ENCODE peak calls at places on chromosomes 13 and 19, in four cellular contexts. One of them, this sample, is unnamed.

GRCh38 chr13:52034616-52035226 is 10.2 kb downstream of the UTP14C start:
- DNase-seq in K562: no peak
- DNase-seq in esophagus muscularis mucosa: no peak
- DNase-seq in A549: no peak
- DNase-seq in this sample: no peak

GRCh38 chr13:96052655-96053002 is 572 bp downstream of the UGGT2 start:
- DNase-seq in K562: peak
- DNase-seq in esophagus muscularis mucosa: no peak
- DNase-seq in A549: peak
- DNase-seq in this sample: no peak

GRCh38 chr19:52398091-52398461 is 427 bp downstream of the ZNF528 start:
- DNase-seq in K562: peak
- DNase-seq in esophagus muscularis mucosa: no peak
- DNase-seq in A549: no peak
- DNase-seq in this sample: no peak

GRCh38 chr13:110127986-110128511 is 178.9 kb downstream of the COL4A1 start:
- DNase-seq in K562: no peak
- DNase-seq in esophagus muscularis mucosa: peak
- DNase-seq in A549: no peak
- DNase-seq in this sample: no peak

GRCh38 chr13:87122551-87122950 is 548.6 kb upstream of the SLITRK5 start:
- DNase-seq in K562: no peak
- DNase-seq in esophagus muscularis mucosa: no peak
- DNase-seq in A549: no peak
- DNase-seq in this sample: no peak

GRCh38 chr13:110323172-110323851 is 16.2 kb downstream of the COL4A2 start:
- DNase-seq in K562: no peak
- DNase-seq in esophagus muscularis mucosa: no peak
- DNase-seq in A549: no peak
- DNase-seq in this sample: no peak

GRCh38 chr13:80339578-80339840 is 1.4 kb downstream of the SPRY2 start:
- DNase-seq in K562: no peak
- DNase-seq in esophagus muscularis mucosa: no peak
- DNase-seq in A549: no peak
- DNase-seq in this sample: no peak

GRCh38 chr19:1658446-1659433 is 6.3 kb upstream of the TCF3 start:
- DNase-seq in K562: no peak
- DNase-seq in esophagus muscularis mucosa: no peak
- DNase-seq in A549: no peak
- DNase-seq in this sample: no peak

GRCh38 chr19:36196249-36196648 is 18.2 kb downstream of the ZNF565 start:
- DNase-seq in K562: no peak
- DNase-seq in esophagus muscularis mucosa: no peak
- DNase-seq in A549: no peak
- DNase-seq in this sample: no peak

GRCh38 chr19:3224346-3225325 is at the start of gene CELF5:
- DNase-seq in K562: peak
- DNase-seq in esophagus muscularis mucosa: no peak
- DNase-seq in A549: peak
- DNase-seq in this sample: no peak

DNA sequence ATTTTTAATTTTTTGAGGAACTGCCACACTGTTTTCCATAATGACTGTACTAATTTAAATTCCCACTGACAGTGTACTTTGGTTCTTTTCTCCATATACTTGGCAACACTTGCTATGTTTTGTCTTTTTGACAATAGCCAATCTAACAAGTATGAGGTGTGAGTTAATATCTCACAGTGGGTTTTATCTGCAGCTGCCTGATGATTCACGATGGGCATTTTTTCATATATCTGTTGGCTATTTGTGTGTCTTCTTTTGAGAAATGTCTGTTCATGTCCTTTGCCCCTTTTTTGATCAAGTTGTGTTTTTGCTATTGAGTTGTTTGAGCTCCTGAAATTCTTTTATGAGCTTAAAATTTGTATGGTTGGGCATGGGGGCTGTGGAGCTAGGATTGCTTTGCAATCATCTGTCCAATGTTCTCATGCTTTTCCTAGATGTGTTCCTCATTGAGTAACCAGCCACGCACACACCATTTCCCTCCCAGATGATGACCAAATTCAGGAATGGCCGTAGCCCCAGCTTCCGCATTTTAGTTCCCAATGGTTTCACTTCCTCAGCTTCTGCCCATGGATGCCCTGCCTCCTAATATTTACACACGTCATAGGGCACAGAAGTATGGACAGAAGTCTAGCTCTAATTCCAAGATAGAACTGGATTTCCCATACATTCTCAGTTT is 379.9 kb upstream of the SGCG start:
- DNase-seq in K562: no peak
- DNase-seq in esophagus muscularis mucosa: no peak
- DNase-seq in A549: no peak
- DNase-seq in this sample: peak
- H3K27ac ChIP-seq in K562: no peak
- H3K27ac ChIP-seq in esophagus muscularis mucosa: no peak
- H3K27ac ChIP-seq in A549: no peak
- H3K27ac ChIP-seq in this sample: no peak

DNA sequence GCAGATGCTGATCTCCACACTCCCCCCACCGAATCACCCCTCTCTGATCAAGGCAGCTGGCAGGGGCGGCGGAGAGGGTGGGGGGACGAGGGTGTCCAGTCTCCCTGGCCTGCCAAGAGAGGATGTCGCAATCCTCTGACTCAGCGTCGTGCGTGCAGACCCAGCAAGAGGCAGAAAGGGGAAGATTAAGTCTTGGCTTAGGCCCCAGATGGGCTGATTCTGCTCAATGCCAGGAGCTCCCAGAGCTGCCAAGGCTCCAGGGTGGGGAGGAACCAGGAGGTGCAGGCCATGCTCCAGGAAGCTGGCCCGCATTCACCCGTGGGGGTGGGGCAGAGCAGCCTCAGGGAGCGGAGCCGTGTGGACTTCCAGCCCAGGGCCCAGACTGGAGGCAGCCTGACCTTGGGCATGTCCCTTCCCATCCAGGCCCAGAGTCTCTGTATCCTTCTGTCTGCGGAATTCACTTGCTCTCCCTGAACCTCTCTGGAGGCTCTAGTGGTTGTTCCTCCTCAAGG is 6.6 kb upstream of the BCL3 start:
- DNase-seq in K562: peak
- DNase-seq in esophagus muscularis mucosa: peak
- DNase-seq in A549: peak
- DNase-seq in this sample: peak
- TF ChIP-seq EP300 in K562: peak
- TF ChIP-seq EP300 in esophagus muscularis mucosa: peak
- TF ChIP-seq EP300 in A549: peak
- TF ChIP-seq EP300 in this sample: peak

GRCh38 chr13:90445179-90445578 is 902.3 kb upstream of the MIR17HG start:
- DNase-seq in K562: no peak
- DNase-seq in esophagus muscularis mucosa: no peak
- DNase-seq in A549: peak
- DNase-seq in this sample: no peak

GRCh38 chr13:90444232-90444631 is 903.3 kb upstream of the MIR17HG start:
- DNase-seq in K562: no peak
- DNase-seq in esophagus muscularis mucosa: no peak
- DNase-seq in A549: no peak
- DNase-seq in this sample: no peak

GRCh38 chr13:90448466-90449037 is 898.9 kb upstream of the MIR17HG start:
- DNase-seq in K562: no peak
- DNase-seq in esophagus muscularis mucosa: no peak
- DNase-seq in A549: no peak
- DNase-seq in this sample: no peak

GRCh38 chr13:90447735-90448103 is 899.8 kb upstream of the MIR17HG start:
- DNase-seq in K562: no peak
- DNase-seq in esophagus muscularis mucosa: no peak
- DNase-seq in A549: no peak
- DNase-seq in this sample: no peak

DNA sequence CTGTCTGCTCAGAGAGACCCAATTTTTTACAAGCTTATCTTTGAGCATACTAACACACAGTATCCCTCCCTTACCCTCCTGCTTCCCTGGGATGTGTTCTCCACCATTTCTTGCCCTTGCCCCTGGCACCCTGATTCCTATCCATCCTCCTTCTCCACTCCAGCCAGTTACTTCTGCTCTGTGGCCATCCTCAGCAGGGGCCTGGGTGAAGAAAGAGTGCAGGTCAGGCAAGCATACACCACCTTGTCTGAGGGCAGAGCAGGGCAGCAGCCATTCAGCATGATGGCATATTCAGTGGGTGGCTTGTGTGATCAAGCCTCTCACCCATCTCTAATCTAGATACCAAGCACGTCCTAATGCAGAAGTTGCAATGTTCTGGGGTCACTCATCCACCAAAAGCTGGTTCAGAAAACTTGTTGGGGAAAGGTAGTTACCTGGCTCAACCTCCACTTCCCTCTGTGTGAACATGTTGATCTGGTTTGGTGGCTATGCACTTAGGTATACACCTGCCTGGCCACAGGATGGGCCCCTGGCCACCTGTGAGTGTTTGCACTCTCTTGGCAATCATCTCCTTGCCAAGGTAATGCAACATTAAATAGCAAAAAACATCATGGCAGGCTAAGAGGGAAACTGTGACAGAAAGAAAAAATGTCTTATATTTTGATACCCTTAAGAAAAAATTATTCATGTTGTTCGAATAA is 900.3 kb upstream of the MIR17HG start:
- DNase-seq in K562: no peak
- DNase-seq in esophagus muscularis mucosa: no peak
- DNase-seq in A549: no peak
- DNase-seq in this sample: no peak
- H3K27ac ChIP-seq in K562: no peak
- H3K27ac ChIP-seq in esophagus muscularis mucosa: no peak
- H3K27ac ChIP-seq in A549: peak
- H3K27ac ChIP-seq in this sample: no peak

GRCh38 chr19:4519521-4520277 is 1.4 kb upstream of the PLIN4 start:
- DNase-seq in K562: no peak
- DNase-seq in esophagus muscularis mucosa: no peak
- DNase-seq in A549: no peak
- DNase-seq in this sample: no peak

GRCh38 chr19:4521888-4522242 is 3.6 kb upstream of the PLIN4 start:
- DNase-seq in K562: no peak
- DNase-seq in esophagus muscularis mucosa: no peak
- DNase-seq in A549: no peak
- DNase-seq in this sample: no peak

GRCh38 chr19:4522291-4523002 is 4.2 kb upstream of the PLIN4 start:
- DNase-seq in K562: no peak
- DNase-seq in esophagus muscularis mucosa: no peak
- DNase-seq in A549: no peak
- DNase-seq in this sample: no peak

GRCh38 chr19:4523306-4524110 is 5.2 kb upstream of the PLIN4 start:
- DNase-seq in K562: peak
- DNase-seq in esophagus muscularis mucosa: no peak
- DNase-seq in A549: peak
- DNase-seq in this sample: peak

GRCh38 chr19:4521170-4521887 is 3.0 kb upstream of the PLIN4 start:
- DNase-seq in K562: no peak
- DNase-seq in esophagus muscularis mucosa: no peak
- DNase-seq in A549: no peak
- DNase-seq in this sample: no peak
- TF ChIP-seq EP300 in K562: no peak
- TF ChIP-seq EP300 in esophagus muscularis mucosa: no peak
- TF ChIP-seq EP300 in A549: no peak
- TF ChIP-seq EP300 in this sample: no peak

GRCh38 chr19:11273989-11274388 is 11.7 kb upstream of the DOCK6 start:
- DNase-seq in K562: no peak
- DNase-seq in esophagus muscularis mucosa: no peak
- DNase-seq in A549: no peak
- DNase-seq in this sample: no peak
- H3K27ac ChIP-seq in K562: no peak
- H3K27ac ChIP-seq in esophagus muscularis mucosa: no peak
- H3K27ac ChIP-seq in A549: no peak
- H3K27ac ChIP-seq in this sample: no peak